ENCODE peak calls at places on chromosomes 4 and X, in four cellular contexts. A is H1, J is HepG2, I is SK-N-SH. U is an unnamed sample.

GRCh38 chr4:77697860-77698599 is 92.4 kb downstream of the CXCL13 start:
- DNase-seq in A (no peak), I (no peak), J (peak; percentile 34), U (no peak)

GRCh38 chr4:85842540-85842939 is 367.6 kb downstream of the ARHGAP24 start:
- DNase-seq in I (no peak), J (no peak), A (no peak), U (no peak)

GRCh38 chr4:76830612-76831474 is 67.1 kb downstream of the SOWAHB start:
- DNase-seq in I (no peak), A (peak; percentile 50), J (peak; percentile 94), U (no peak)

GRCh38 chr4:73608677-73609594 is 11.3 kb downstream of the RASSF6 start:
- DNase-seq in A (no peak), I (no peak), J (peak; percentile 81), U (no peak)

GRCh38 chr4:153750197-153750817 is 9.5 kb downstream of the RNF175 start:
- DNase-seq in J (peak; percentile 61), I (peak; percentile 72), A (peak; percentile 80), U (peak; percentile 31)

GRCh38 chr4:152485726-152486276 is 50.1 kb downstream of the FBXW7 start:
- DNase-seq in J (peak; percentile 97), A (no peak), I (no peak), U (peak; percentile 86)

GRCh38 chr4:168621806-168622589 is 125.1 kb downstream of the PALLD start:
- DNase-seq in A (no peak), J (no peak), I (no peak), U (no peak)

GRCh38 chr4:183588169-183588675 is 70.8 kb downstream of the RWDD4 start:
- DNase-seq in A (no peak), J (no peak), I (no peak), U (no peak)

GRCh38 chr4:8307714-8308113 is 38.2 kb downstream of the HTRA3 start:
- DNase-seq in J (no peak), I (no peak), A (no peak), U (no peak)

GRCh38 chr4:71081192-71081591 is 87.7 kb downstream of the DCK start:
- DNase-seq in I (no peak), A (no peak), J (no peak), U (no peak)

GRCh38 chr4:6962211-6963041 is 52.8 kb downstream of the TBC1D14 start:
- DNase-seq in A (no peak), I (no peak), J (no peak), U (no peak)

DNA sequence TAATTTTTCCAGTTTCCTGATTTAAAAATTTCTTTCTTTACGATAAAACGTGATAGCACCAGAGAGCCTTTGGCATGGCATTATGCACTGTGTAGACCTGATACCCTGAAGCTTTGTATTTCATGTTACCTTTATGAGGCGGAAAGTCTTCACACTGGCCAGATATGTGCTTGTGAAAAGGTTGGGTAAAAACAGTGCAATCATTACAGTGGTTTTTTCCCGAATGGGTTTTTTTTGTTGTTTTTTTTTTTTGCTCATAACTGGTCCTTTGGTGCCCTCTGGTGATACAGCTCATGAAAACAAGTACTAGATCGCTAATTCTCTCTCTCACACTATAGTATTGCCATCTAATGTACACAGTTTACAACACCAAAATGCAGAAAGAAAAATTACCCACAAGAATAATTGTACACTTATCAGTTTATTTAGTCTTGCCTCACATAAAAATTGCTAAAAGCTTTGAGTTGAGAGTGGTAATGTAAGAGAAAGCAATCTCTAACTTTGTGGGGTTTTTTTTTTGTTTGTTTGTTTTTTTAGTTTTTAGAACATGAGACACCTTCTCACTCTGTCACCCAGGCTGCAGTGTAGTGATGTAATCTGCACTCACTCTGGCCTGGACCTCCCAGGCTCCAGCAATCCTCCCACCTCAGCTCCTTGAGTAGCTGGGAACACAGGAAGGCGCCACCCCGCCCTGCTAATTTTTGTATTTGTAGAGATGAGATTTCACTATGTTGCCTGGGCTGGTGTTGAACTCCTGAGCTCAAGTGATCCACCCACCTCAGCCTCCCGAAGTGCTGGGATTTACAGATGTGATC is 21.3 kb downstream of the SPCS3 start:
- DNase-seq in I (peak; percentile 46), A (no peak), J (peak; percentile 24), U (no peak)
- TF ChIP-seq TAF1 in I (no peak), A (no peak), J (no peak), U (no peak)

DNA sequence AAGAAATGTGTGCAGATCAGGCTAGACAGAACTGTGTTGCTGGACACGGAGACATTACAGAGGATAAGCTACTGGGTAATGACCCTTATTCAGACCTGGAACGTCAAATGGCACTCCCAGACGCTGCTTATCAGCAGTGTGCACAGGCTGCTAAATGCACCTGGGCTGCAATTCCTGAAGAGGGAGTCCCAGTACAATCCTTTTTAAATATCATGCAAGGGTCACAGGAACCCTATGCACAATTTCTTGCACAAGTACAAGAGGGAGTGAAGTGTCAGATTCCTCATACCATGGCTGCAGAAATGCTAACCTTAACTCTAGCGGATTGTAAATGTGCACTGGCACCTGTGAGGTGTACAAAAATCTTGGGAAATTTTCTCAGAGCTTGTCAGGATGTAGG is 16.9 kb downstream of the SPIN2B start:
- DNase-seq in I (no peak), A (no peak), J (peak; percentile 3), U (no peak)
- H3K4me1 ChIP-seq in I (no peaks in the 10 kb centered on the region), A (no peaks in the 10 kb centered on the region), J (no peaks in the 10 kb centered on the region), U (no peaks in the 10 kb centered on the region)

GRCh38 chrX:1281511-1281910 is 12.9 kb downstream of the CSF2RA start:
- DNase-seq in I (no peak), A (no peak), J (no peak), U (no peak)
- TF ChIP-seq TAF1 in I (no peak), A (no peak), J (no peak), U (no peak)

GRCh38 chr4:2042947-2043395 is 16.2 kb upstream of the NAT8L start:
- DNase-seq in A (no peak), I (no peak), J (no peak), U (no peak)
- H3K4me1 ChIP-seq in A (no peaks in the 10 kb centered on the region), I (peaks cover 7% of the 10 kb centered on the region), J (peaks cover 6% of the 10 kb centered on the region), U (peaks cover 8% of the 10 kb centered on the region)

GRCh38 chr4:5753766-5754528 is 42.9 kb downstream of the EVC start:
- DNase-seq in I (no peak), A (peak; percentile 41), J (no peak), U (no peak)
- TF ChIP-seq TAF1 in I (no peak), A (no peak), J (no peak), U (no peak)

GRCh38 chr4:156113138-156113537 is 159.5 kb upstream of the CTSO start:
- DNase-seq in J (no peak), A (no peak), I (no peak), U (no peak)
- H3K4me1 ChIP-seq in J (no peaks in the 10 kb centered on the region), A (peaks cover 11% of the 10 kb centered on the region), I (no peaks in the 10 kb centered on the region), U (no peaks in the 10 kb centered on the region)

U was measured in GM12878.